ENCODE peak calls at places on chromosomes 7 and 10, in eight cellular contexts. One of them, this sample, is unnamed.

GRCh38 chr10:20778008-20778757 is 118.9 kb downstream of the NEBL start:
- DNase-seq in left lung: no peak
- DNase-seq in neural crest cell: no peak
- DNase-seq in stomach: no peak
- DNase-seq in A673: no peak
- DNase-seq in natural killer cell: no peak
- DNase-seq in fibroblast of the aortic adventitia: no peak
- DNase-seq in OCI-LY7: no peak
- DNase-seq in this sample: no peak

GRCh38 chr7:136114966-136115762 is 138.0 kb upstream of the MTPN start:
- DNase-seq in neural crest cell: peak
- DNase-seq in OCI-LY7: peak
- DNase-seq in stomach: peak
- DNase-seq in fibroblast of the aortic adventitia: peak
- DNase-seq in natural killer cell: peak
- DNase-seq in A673: peak
- DNase-seq in left lung: no peak
- DNase-seq in this sample: no peak

GRCh38 chr10:59708816-59709471 is 706 bp downstream of the SLC16A9 start:
- DNase-seq in OCI-LY7: no peak
- DNase-seq in fibroblast of the aortic adventitia: no peak
- DNase-seq in A673: no peak
- DNase-seq in neural crest cell: peak
- DNase-seq in stomach: no peak
- DNase-seq in natural killer cell: no peak
- DNase-seq in left lung: peak
- DNase-seq in this sample: peak

GRCh38 chr7:23332881-23333612 is 33.9 kb downstream of the MALSU1 start:
- DNase-seq in fibroblast of the aortic adventitia: peak
- DNase-seq in A673: peak
- DNase-seq in natural killer cell: no peak
- DNase-seq in neural crest cell: no peak
- DNase-seq in stomach: no peak
- DNase-seq in left lung: no peak
- DNase-seq in OCI-LY7: no peak
- DNase-seq in this sample: no peak

GRCh38 chr7:26365077-26365896 is 73.6 kb downstream of the SNX10 start:
- DNase-seq in OCI-LY7: peak
- DNase-seq in left lung: peak
- DNase-seq in fibroblast of the aortic adventitia: peak
- DNase-seq in neural crest cell: peak
- DNase-seq in natural killer cell: no peak
- DNase-seq in stomach: peak
- DNase-seq in A673: peak
- DNase-seq in this sample: peak

GRCh38 chr7:112067609-112068540 is 138.3 kb downstream of the DOCK4 start:
- DNase-seq in stomach: no peak
- DNase-seq in A673: no peak
- DNase-seq in left lung: no peak
- DNase-seq in neural crest cell: no peak
- DNase-seq in OCI-LY7: no peak
- DNase-seq in fibroblast of the aortic adventitia: no peak
- DNase-seq in natural killer cell: no peak
- DNase-seq in this sample: no peak

GRCh38 chr7:151249732-151250072 is 1.2 kb upstream of the SMARCD3 start:
- DNase-seq in stomach: peak
- DNase-seq in OCI-LY7: no peak
- DNase-seq in left lung: peak
- DNase-seq in neural crest cell: no peak
- DNase-seq in A673: peak
- DNase-seq in fibroblast of the aortic adventitia: peak
- DNase-seq in natural killer cell: no peak
- DNase-seq in this sample: no peak

GRCh38 chr10:13056461-13057077 is 43.4 kb upstream of the OPTN start:
- DNase-seq in fibroblast of the aortic adventitia: peak
- DNase-seq in natural killer cell: no peak
- DNase-seq in neural crest cell: no peak
- DNase-seq in stomach: no peak
- DNase-seq in left lung: no peak
- DNase-seq in OCI-LY7: no peak
- DNase-seq in A673: peak
- DNase-seq in this sample: no peak

GRCh38 chr10:113991091-113991860 is 52.4 kb upstream of the ADRB1 start:
- DNase-seq in fibroblast of the aortic adventitia: no peak
- DNase-seq in OCI-LY7: no peak
- DNase-seq in stomach: no peak
- DNase-seq in left lung: no peak
- DNase-seq in A673: no peak
- DNase-seq in natural killer cell: no peak
- DNase-seq in neural crest cell: no peak
- DNase-seq in this sample: no peak

GRCh38 chr10:68897336-68897741 is 3.8 kb upstream of the DDX50 start:
- DNase-seq in natural killer cell: no peak
- DNase-seq in neural crest cell: peak
- DNase-seq in left lung: no peak
- DNase-seq in fibroblast of the aortic adventitia: peak
- DNase-seq in stomach: peak
- DNase-seq in A673: peak
- DNase-seq in OCI-LY7: peak
- DNase-seq in this sample: peak
- TF ChIP-seq CTCF in natural killer cell: no peak
- TF ChIP-seq CTCF in neural crest cell: peak
- TF ChIP-seq CTCF in left lung: peak
- TF ChIP-seq CTCF in fibroblast of the aortic adventitia: peak
- TF ChIP-seq CTCF in stomach: peak
- TF ChIP-seq CTCF in A673: peak
- TF ChIP-seq CTCF in OCI-LY7: peak
- TF ChIP-seq CTCF in this sample: peak

GRCh38 chr10:80185522-80186299 is 19.6 kb downstream of the ANXA11 start:
- DNase-seq in left lung: no peak
- DNase-seq in A673: no peak
- DNase-seq in natural killer cell: no peak
- DNase-seq in fibroblast of the aortic adventitia: peak
- DNase-seq in OCI-LY7: no peak
- DNase-seq in stomach: no peak
- DNase-seq in neural crest cell: no peak
- DNase-seq in this sample: no peak
- TF ChIP-seq CTCF in left lung: no peak
- TF ChIP-seq CTCF in A673: no peak
- TF ChIP-seq CTCF in natural killer cell: no peak
- TF ChIP-seq CTCF in fibroblast of the aortic adventitia: no peak
- TF ChIP-seq CTCF in OCI-LY7: no peak
- TF ChIP-seq CTCF in stomach: no peak
- TF ChIP-seq CTCF in neural crest cell: no peak
- TF ChIP-seq CTCF in this sample: no peak

GRCh38 chr7:28383949-28384348 is 28.4 kb upstream of the CREB5 start:
- DNase-seq in A673: no peak
- DNase-seq in fibroblast of the aortic adventitia: no peak
- DNase-seq in left lung: no peak
- DNase-seq in stomach: no peak
- DNase-seq in neural crest cell: no peak
- DNase-seq in natural killer cell: no peak
- DNase-seq in OCI-LY7: no peak
- DNase-seq in this sample: no peak
- TF ChIP-seq CTCF in A673: no peak
- TF ChIP-seq CTCF in fibroblast of the aortic adventitia: no peak
- TF ChIP-seq CTCF in left lung: no peak
- TF ChIP-seq CTCF in stomach: no peak
- TF ChIP-seq CTCF in neural crest cell: no peak
- TF ChIP-seq CTCF in natural killer cell: no peak
- TF ChIP-seq CTCF in OCI-LY7: no peak
- TF ChIP-seq CTCF in this sample: no peak

GRCh38 chr10:85790155-85790789 is 576.3 kb downstream of the GRID1 start:
- DNase-seq in A673: no peak
- DNase-seq in OCI-LY7: no peak
- DNase-seq in stomach: no peak
- DNase-seq in left lung: no peak
- DNase-seq in fibroblast of the aortic adventitia: no peak
- DNase-seq in neural crest cell: no peak
- DNase-seq in natural killer cell: no peak
- DNase-seq in this sample: no peak

GRCh38 chr10:85789125-85789524 is 577.5 kb downstream of the GRID1 start:
- DNase-seq in A673: no peak
- DNase-seq in OCI-LY7: no peak
- DNase-seq in fibroblast of the aortic adventitia: no peak
- DNase-seq in left lung: no peak
- DNase-seq in stomach: no peak
- DNase-seq in natural killer cell: no peak
- DNase-seq in neural crest cell: no peak
- DNase-seq in this sample: no peak

GRCh38 chr10:85794553-85794952 is 572.0 kb downstream of the GRID1 start:
- DNase-seq in stomach: no peak
- DNase-seq in A673: no peak
- DNase-seq in OCI-LY7: no peak
- DNase-seq in left lung: no peak
- DNase-seq in neural crest cell: no peak
- DNase-seq in fibroblast of the aortic adventitia: no peak
- DNase-seq in natural killer cell: no peak
- DNase-seq in this sample: no peak

GRCh38 chr10:85792533-85792858 is 574.1 kb downstream of the GRID1 start:
- DNase-seq in fibroblast of the aortic adventitia: no peak
- DNase-seq in stomach: no peak
- DNase-seq in left lung: no peak
- DNase-seq in neural crest cell: no peak
- DNase-seq in natural killer cell: no peak
- DNase-seq in A673: no peak
- DNase-seq in OCI-LY7: no peak
- DNase-seq in this sample: no peak

GRCh38 chr10:85791846-85792532 is 574.6 kb downstream of the GRID1 start:
- DNase-seq in OCI-LY7: peak
- DNase-seq in stomach: no peak
- DNase-seq in fibroblast of the aortic adventitia: no peak
- DNase-seq in A673: peak
- DNase-seq in left lung: no peak
- DNase-seq in neural crest cell: no peak
- DNase-seq in natural killer cell: no peak
- DNase-seq in this sample: no peak
- TF ChIP-seq CTCF in OCI-LY7: peak
- TF ChIP-seq CTCF in stomach: no peak
- TF ChIP-seq CTCF in fibroblast of the aortic adventitia: no peak
- TF ChIP-seq CTCF in A673: peak
- TF ChIP-seq CTCF in left lung: peak
- TF ChIP-seq CTCF in neural crest cell: peak
- TF ChIP-seq CTCF in natural killer cell: no peak
- TF ChIP-seq CTCF in this sample: peak

DNA sequence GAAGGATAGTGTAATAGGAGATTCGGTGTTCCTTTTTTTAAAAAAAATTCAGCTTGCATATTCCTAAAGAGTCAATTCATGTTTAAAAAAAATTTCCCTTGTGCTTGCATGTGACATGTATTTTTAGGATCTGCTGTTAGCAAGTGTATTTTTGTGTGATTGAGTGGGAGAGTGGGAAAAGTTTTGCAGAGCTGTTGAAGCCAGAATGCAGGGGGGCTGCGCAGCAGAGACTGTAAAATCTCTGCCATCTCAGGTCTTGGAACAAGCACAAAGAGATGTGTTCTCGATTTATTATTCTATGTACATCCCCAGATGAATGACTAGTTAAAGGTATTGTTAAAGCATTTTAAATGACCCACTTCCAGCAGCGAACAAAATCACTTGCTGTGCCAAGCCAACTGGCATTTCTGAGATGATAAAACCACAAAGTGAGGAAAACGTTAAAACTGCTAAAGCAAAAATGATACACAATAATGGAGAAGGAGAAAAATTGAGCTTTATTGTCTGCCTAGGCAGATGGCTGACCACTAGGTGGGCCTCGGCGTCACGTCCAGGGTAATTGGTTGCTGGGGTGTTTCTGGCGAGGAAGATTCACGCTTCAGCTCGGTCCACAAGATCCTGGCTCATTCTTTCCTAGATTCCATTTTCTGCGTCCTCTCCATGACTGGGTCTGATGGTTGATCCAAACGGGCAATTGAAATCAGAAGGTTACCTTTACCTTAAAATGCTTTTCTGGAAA is 67.0 kb upstream of the ATRNL1 start:
- DNase-seq in neural crest cell: no peak
- DNase-seq in stomach: no peak
- DNase-seq in A673: no peak
- DNase-seq in OCI-LY7: no peak
- DNase-seq in natural killer cell: no peak
- DNase-seq in fibroblast of the aortic adventitia: no peak
- DNase-seq in left lung: no peak
- DNase-seq in this sample: no peak
- TF ChIP-seq CTCF in neural crest cell: no peak
- TF ChIP-seq CTCF in stomach: no peak
- TF ChIP-seq CTCF in A673: no peak
- TF ChIP-seq CTCF in OCI-LY7: no peak
- TF ChIP-seq CTCF in natural killer cell: no peak
- TF ChIP-seq CTCF in fibroblast of the aortic adventitia: no peak
- TF ChIP-seq CTCF in left lung: no peak
- TF ChIP-seq CTCF in this sample: peak

GRCh38 chr10:132634947-132635271 is 97.3 kb downstream of the INPP5A start:
- DNase-seq in natural killer cell: no peak
- DNase-seq in neural crest cell: no peak
- DNase-seq in stomach: no peak
- DNase-seq in fibroblast of the aortic adventitia: no peak
- DNase-seq in A673: no peak
- DNase-seq in OCI-LY7: no peak
- DNase-seq in left lung: no peak
- DNase-seq in this sample: no peak

GRCh38 chr10:132636358-132636757 is 98.8 kb downstream of the INPP5A start:
- DNase-seq in natural killer cell: no peak
- DNase-seq in stomach: no peak
- DNase-seq in neural crest cell: no peak
- DNase-seq in A673: no peak
- DNase-seq in fibroblast of the aortic adventitia: no peak
- DNase-seq in OCI-LY7: no peak
- DNase-seq in left lung: no peak
- DNase-seq in this sample: no peak

GRCh38 chr10:132632851-132633684 is 95.5 kb downstream of the INPP5A start:
- DNase-seq in neural crest cell: no peak
- DNase-seq in stomach: no peak
- DNase-seq in OCI-LY7: no peak
- DNase-seq in A673: no peak
- DNase-seq in left lung: peak
- DNase-seq in fibroblast of the aortic adventitia: peak
- DNase-seq in natural killer cell: no peak
- DNase-seq in this sample: no peak

GRCh38 chr10:132632091-132632561 is 94.5 kb downstream of the INPP5A start:
- DNase-seq in neural crest cell: no peak
- DNase-seq in left lung: peak
- DNase-seq in stomach: no peak
- DNase-seq in natural killer cell: no peak
- DNase-seq in A673: no peak
- DNase-seq in OCI-LY7: no peak
- DNase-seq in fibroblast of the aortic adventitia: no peak
- DNase-seq in this sample: no peak

GRCh38 chr10:132634241-132634946 is 96.8 kb downstream of the INPP5A start:
- DNase-seq in OCI-LY7: peak
- DNase-seq in fibroblast of the aortic adventitia: no peak
- DNase-seq in neural crest cell: no peak
- DNase-seq in left lung: no peak
- DNase-seq in natural killer cell: no peak
- DNase-seq in A673: no peak
- DNase-seq in stomach: no peak
- DNase-seq in this sample: no peak
- TF ChIP-seq CTCF in OCI-LY7: peak
- TF ChIP-seq CTCF in fibroblast of the aortic adventitia: no peak
- TF ChIP-seq CTCF in neural crest cell: no peak
- TF ChIP-seq CTCF in left lung: no peak
- TF ChIP-seq CTCF in natural killer cell: no peak
- TF ChIP-seq CTCF in A673: peak
- TF ChIP-seq CTCF in stomach: no peak
- TF ChIP-seq CTCF in this sample: peak

This sample was measured in progenitor cell of endocrine pancreas.